ENCODE peak calls at places on chromosomes 13 and 19, in seven cellular contexts. One of them, this sample, is unnamed.

GRCh38 chr13:29975287-29975686 is 124.9 kb upstream of the UBL3 start:
- DNase-seq in tibial artery: no peak
- DNase-seq in SHP77: no peak
- DNase-seq in A673: no peak
- DNase-seq in mesothelial cell of epicardium: no peak
- DNase-seq in NCI-H69: no peak
- DNase-seq in effector CD8-positive, alpha-beta T cell: no peak
- DNase-seq in this sample: no peak

GRCh38 chr19:39310558-39311311 is 9.9 kb downstream of the LRFN1 start:
- DNase-seq in tibial artery: no peak
- DNase-seq in SHP77: no peak
- DNase-seq in A673: peak
- DNase-seq in mesothelial cell of epicardium: no peak
- DNase-seq in NCI-H69: no peak
- DNase-seq in effector CD8-positive, alpha-beta T cell: no peak
- DNase-seq in this sample: peak

GRCh38 chr13:30235206-30235605 is 72.1 kb downstream of the KATNAL1 start:
- DNase-seq in tibial artery: no peak
- DNase-seq in SHP77: no peak
- DNase-seq in A673: peak
- DNase-seq in mesothelial cell of epicardium: no peak
- DNase-seq in NCI-H69: peak
- DNase-seq in effector CD8-positive, alpha-beta T cell: no peak
- DNase-seq in this sample: no peak

GRCh38 chr19:19385900-19386339 is 19.6 kb upstream of the GATAD2A start:
- DNase-seq in tibial artery: no peak
- DNase-seq in SHP77: no peak
- DNase-seq in A673: no peak
- DNase-seq in mesothelial cell of epicardium: peak
- DNase-seq in NCI-H69: peak
- DNase-seq in effector CD8-positive, alpha-beta T cell: peak
- DNase-seq in this sample: peak

GRCh38 chr19:8302734-8303133 is 5.4 kb downstream of the CD320 start:
- DNase-seq in tibial artery: no peak
- DNase-seq in SHP77: no peak
- DNase-seq in A673: no peak
- DNase-seq in mesothelial cell of epicardium: peak
- DNase-seq in NCI-H69: no peak
- DNase-seq in effector CD8-positive, alpha-beta T cell: no peak
- DNase-seq in this sample: no peak

GRCh38 chr19:58097783-58098681 is at the start of gene ZSCAN18:
- DNase-seq in tibial artery: peak
- DNase-seq in SHP77: peak
- DNase-seq in A673: peak
- DNase-seq in mesothelial cell of epicardium: peak
- DNase-seq in NCI-H69: peak
- DNase-seq in effector CD8-positive, alpha-beta T cell: peak
- DNase-seq in this sample: peak

GRCh38 chr13:100096526-100096925 is 7.6 kb downstream of the PCCA start:
- DNase-seq in tibial artery: no peak
- DNase-seq in SHP77: no peak
- DNase-seq in A673: no peak
- DNase-seq in mesothelial cell of epicardium: no peak
- DNase-seq in NCI-H69: no peak
- DNase-seq in effector CD8-positive, alpha-beta T cell: no peak
- DNase-seq in this sample: no peak

GRCh38 chr13:98141938-98142426 is 912 bp upstream of the FARP1 start:
- DNase-seq in tibial artery: peak
- DNase-seq in SHP77: peak
- DNase-seq in A673: no peak
- DNase-seq in mesothelial cell of epicardium: no peak
- DNase-seq in NCI-H69: no peak
- DNase-seq in effector CD8-positive, alpha-beta T cell: no peak
- DNase-seq in this sample: no peak

GRCh38 chr13:48334534-48335127 is 31.1 kb downstream of the RB1 start:
- DNase-seq in tibial artery: no peak
- DNase-seq in SHP77: peak
- DNase-seq in A673: peak
- DNase-seq in mesothelial cell of epicardium: no peak
- DNase-seq in NCI-H69: peak
- DNase-seq in effector CD8-positive, alpha-beta T cell: no peak
- DNase-seq in this sample: peak